ENCODE peak calls at places on chromosomes 12 and 14, in ten cellular contexts. F is foreskin fibroblast, Q is epithelial cell of proximal tubule, Z is neural crest cell, R is Calu3, H is EH, X is NCI-H1436, D is NCI-H774, L is astrocyte of the spinal cord, G is astrocyte. M is an unnamed sample.

GRCh38 chr14:104604461-104605449 is at the start of gene TMEM179:
- DNase-seq in F (peak; percentile 36), Q (no peak), Z (peak; percentile 65), R (no peak), H (peak; percentile 27), X (no peak), D (peak; percentile 65), L (no peak), G (no peak), M (peak; percentile 10)

GRCh38 chr12:64737539-64737938 is 21.7 kb downstream of the GNS start:
- DNase-seq in F (no peak), Q (no peak), Z (no peak), R (no peak), H (no peak), X (no peak), D (peak; percentile 6), L (no peak), G (no peak), M (no peak)

GRCh38 chr12:25827747-25828146 is 130.7 kb upstream of the RASSF8 start:
- DNase-seq in F (no peak), Q (no peak), Z (no peak), R (no peak), H (no peak), X (no peak), D (no peak), L (no peak), G (no peak), M (no peak)

GRCh38 chr12:30753233-30753632 is 1.5 kb downstream of the CAPRIN2 start:
- DNase-seq in F (peak; percentile 52), Q (no peak), Z (peak; percentile 21), R (peak; percentile 60), H (peak; percentile 53), X (no peak), D (no peak), L (peak; percentile 53), G (peak; percentile 37), M (peak; percentile 42)

GRCh38 chr12:79521576-79521975 is 169.2 kb downstream of the PAWR start:
- DNase-seq in F (no peak), Q (no peak), Z (no peak), R (no peak), H (no peak), X (no peak), D (no peak), L (no peak), G (peak; percentile 29), M (peak; percentile 69)

GRCh38 chr12:17357396-17357795 is 732.6 kb downstream of the RERGL start:
- DNase-seq in F (no peak), Q (no peak), Z (no peak), R (no peak), H (no peak), X (no peak), D (no peak), L (no peak), G (no peak), M (no peak)

GRCh38 chr12:32688786-32689185 is 9.7 kb downstream of the DNM1L start:
- DNase-seq in F (no peak), Q (no peak), Z (no peak), R (no peak), H (no peak), X (no peak), D (no peak), L (no peak), G (no peak), M (no peak)

GRCh38 chr12:88549929-88550328 is 30.3 kb downstream of the KITLG start:
- DNase-seq in F (peak; percentile 33), Q (no peak), Z (no peak), R (no peak), H (no peak), X (no peak), D (no peak), L (no peak), G (no peak), M (peak; percentile 27)

GRCh38 chr12:59086124-59086523 is 165.8 kb upstream of the LRIG3 start:
- DNase-seq in F (no peak), Q (no peak), Z (no peak), R (no peak), H (no peak), X (peak; percentile 14), D (peak; percentile 66), L (no peak), G (peak; percentile 59), M (no peak)

GRCh38 chr14:73567365-73567764 is 1.6 kb upstream of the ACOT2 start:
- DNase-seq in F (no peak), Q (no peak), Z (no peak), R (no peak), H (no peak), X (no peak), D (no peak), L (no peak), G (no peak), M (no peak)

M was measured in M059J.